ENCODE peak calls at places on chromosome 11, in five cellular contexts. One of them, this sample, is unnamed.

GRCh38 chr11:43976863-43977262 is 34.4 kb downstream of the C11orf96 start:
- DNase-seq in AG04450: no peak
- DNase-seq in psoas muscle: no peak
- DNase-seq in astrocyte: no peak
- DNase-seq in PC-9: no peak
- DNase-seq in this sample: no peak

GRCh38 chr11:61102667-61103491 is 590 bp downstream of the CD5 start:
- DNase-seq in AG04450: no peak
- DNase-seq in psoas muscle: no peak
- DNase-seq in astrocyte: no peak
- DNase-seq in PC-9: no peak
- DNase-seq in this sample: no peak

GRCh38 chr11:103055174-103055890 is 36.6 kb downstream of the DCUN1D5 start:
- DNase-seq in AG04450: peak
- DNase-seq in psoas muscle: no peak
- DNase-seq in astrocyte: peak
- DNase-seq in PC-9: no peak
- DNase-seq in this sample: no peak

GRCh38 chr11:65649656-65650546 is 12.0 kb downstream of the SIPA1 start:
- DNase-seq in AG04450: no peak
- DNase-seq in psoas muscle: no peak
- DNase-seq in astrocyte: no peak
- DNase-seq in PC-9: no peak
- DNase-seq in this sample: no peak

GRCh38 chr11:30583505-30584280 is 2.5 kb downstream of the MPPED2 start:
- DNase-seq in AG04450: no peak
- DNase-seq in psoas muscle: peak
- DNase-seq in astrocyte: no peak
- DNase-seq in PC-9: no peak
- DNase-seq in this sample: no peak

GRCh38 chr11:72091292-72091691 is 10.6 kb downstream of the LRRC51 start:
- DNase-seq in AG04450: peak
- DNase-seq in psoas muscle: peak
- DNase-seq in astrocyte: peak
- DNase-seq in PC-9: no peak
- DNase-seq in this sample: no peak

GRCh38 chr11:60625262-60625661 is 74.2 kb upstream of the MS4A8 start:
- DNase-seq in AG04450: no peak
- DNase-seq in psoas muscle: no peak
- DNase-seq in astrocyte: no peak
- DNase-seq in PC-9: no peak
- DNase-seq in this sample: no peak

GRCh38 chr11:93131709-93132108 is 66.1 kb downstream of the SLC36A4 start:
- DNase-seq in AG04450: no peak
- DNase-seq in psoas muscle: no peak
- DNase-seq in astrocyte: no peak
- DNase-seq in PC-9: no peak
- DNase-seq in this sample: no peak

GRCh38 chr11:86245369-86246292 is 1.1 kb downstream of the EED start:
- DNase-seq in AG04450: no peak
- DNase-seq in psoas muscle: no peak
- DNase-seq in astrocyte: no peak
- DNase-seq in PC-9: peak
- DNase-seq in this sample: no peak

GRCh38 chr11:117879516-117880480 is 3.3 kb upstream of the FXYD6 start:
- DNase-seq in AG04450: no peak
- DNase-seq in psoas muscle: no peak
- DNase-seq in astrocyte: no peak
- DNase-seq in PC-9: no peak
- DNase-seq in this sample: peak

GRCh38 chr11:74453373-74453975 is 13.9 kb downstream of the KCNE3 start:
- DNase-seq in AG04450: peak
- DNase-seq in psoas muscle: peak
- DNase-seq in astrocyte: peak
- DNase-seq in PC-9: peak
- DNase-seq in this sample: no peak

GRCh38 chr11:75532200-75532972 is 6.6 kb upstream of the GDPD5 start:
- DNase-seq in AG04450: no peak
- DNase-seq in psoas muscle: peak
- DNase-seq in astrocyte: no peak
- DNase-seq in PC-9: peak
- DNase-seq in this sample: no peak

GRCh38 chr11:355581-356458 is 13.5 kb upstream of the B4GALNT4 start:
- DNase-seq in AG04450: peak
- DNase-seq in psoas muscle: peak
- DNase-seq in astrocyte: peak
- DNase-seq in PC-9: no peak
- DNase-seq in this sample: no peak

GRCh38 chr11:831132-831864 is 1.5 kb upstream of the CD151 start:
- DNase-seq in AG04450: no peak
- DNase-seq in psoas muscle: no peak
- DNase-seq in astrocyte: no peak
- DNase-seq in PC-9: peak
- DNase-seq in this sample: no peak

GRCh38 chr11:73939096-73939495 is 11.7 kb upstream of the DNAJB13 start:
- DNase-seq in AG04450: no peak
- DNase-seq in psoas muscle: no peak
- DNase-seq in astrocyte: peak
- DNase-seq in PC-9: no peak
- DNase-seq in this sample: no peak

GRCh38 chr11:109857637-109858036 is 235.6 kb upstream of the ZC3H12C start:
- DNase-seq in AG04450: no peak
- DNase-seq in psoas muscle: no peak
- DNase-seq in astrocyte: no peak
- DNase-seq in PC-9: no peak
- DNase-seq in this sample: no peak

GRCh38 chr11:10328314-10329090 is 23.6 kb downstream of the ADM start:
- DNase-seq in AG04450: no peak
- DNase-seq in psoas muscle: no peak
- DNase-seq in astrocyte: peak
- DNase-seq in PC-9: peak
- DNase-seq in this sample: no peak

GRCh38 chr11:75925785-75926164 is 110.8 kb downstream of the UVRAG start:
- DNase-seq in AG04450: no peak
- DNase-seq in psoas muscle: no peak
- DNase-seq in astrocyte: peak
- DNase-seq in PC-9: no peak
- DNase-seq in this sample: no peak

GRCh38 chr11:69375316-69376154 is 81.6 kb downstream of the MYEOV start:
- DNase-seq in AG04450: no peak
- DNase-seq in psoas muscle: peak
- DNase-seq in astrocyte: no peak
- DNase-seq in PC-9: no peak
- DNase-seq in this sample: no peak
- TF ChIP-seq CTCF in AG04450: no peak
- TF ChIP-seq CTCF in psoas muscle: no peak
- TF ChIP-seq CTCF in astrocyte: no peak
- TF ChIP-seq CTCF in PC-9: no peak
- TF ChIP-seq CTCF in this sample: no peak

DNA sequence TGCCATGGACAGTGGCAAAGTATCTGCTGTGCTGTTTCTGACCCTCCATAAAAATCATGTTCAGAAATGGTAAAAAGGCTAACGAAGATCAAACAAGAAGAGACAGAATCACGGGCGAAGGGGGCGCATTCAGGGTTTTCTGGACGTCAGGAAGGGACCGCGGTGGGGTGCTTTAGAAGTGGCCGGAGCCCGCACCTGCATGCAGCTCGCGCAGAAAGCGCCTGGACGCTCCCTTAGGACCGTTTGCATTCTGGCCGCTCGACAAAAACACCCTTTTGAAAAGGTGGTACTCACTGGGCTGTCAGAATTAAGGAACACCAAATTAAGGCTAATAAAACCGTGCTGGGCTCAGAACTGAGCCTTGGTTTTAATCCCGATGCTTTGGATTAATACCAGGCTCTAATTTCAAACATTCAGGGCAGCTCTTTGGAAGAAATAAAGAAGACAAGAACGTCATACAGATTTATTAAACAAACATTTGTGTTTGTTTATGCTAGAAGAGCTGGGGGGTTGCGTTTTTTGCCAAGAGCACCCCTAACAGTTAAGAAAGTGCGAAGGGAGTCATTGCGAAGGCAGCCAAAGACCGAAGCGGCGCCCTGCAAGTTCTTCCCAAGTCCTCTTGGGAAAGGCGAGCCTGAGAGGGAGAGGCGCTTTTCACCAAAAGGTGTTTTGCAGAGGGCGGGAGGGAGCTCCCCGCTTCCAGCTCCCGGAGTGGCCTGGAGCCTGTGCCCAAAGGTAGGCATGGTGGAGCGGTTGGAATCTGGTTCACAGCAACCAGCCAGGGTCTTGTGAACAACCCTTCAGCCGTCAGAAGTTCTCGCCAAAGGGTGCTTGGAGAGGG is 47.7 kb upstream of the DBX1 start:
- DNase-seq in AG04450: no peak
- DNase-seq in psoas muscle: no peak
- DNase-seq in astrocyte: no peak
- DNase-seq in PC-9: no peak
- DNase-seq in this sample: no peak
- H3K27ac ChIP-seq in AG04450: no peak
- H3K27ac ChIP-seq in psoas muscle: no peak
- H3K27ac ChIP-seq in astrocyte: no peak
- H3K27ac ChIP-seq in PC-9: no peak
- H3K27ac ChIP-seq in this sample: no peak

GRCh38 chr11:78350101-78350645 is 67.4 kb downstream of the GAB2 start:
- DNase-seq in AG04450: peak
- DNase-seq in psoas muscle: no peak
- DNase-seq in astrocyte: no peak
- DNase-seq in PC-9: no peak
- DNase-seq in this sample: no peak
- H3K4me3 ChIP-seq in AG04450: peak
- H3K4me3 ChIP-seq in psoas muscle: peak
- H3K4me3 ChIP-seq in astrocyte: peak
- H3K4me3 ChIP-seq in PC-9: no peak
- H3K4me3 ChIP-seq in this sample: no peak

GRCh38 chr11:63961608-63962412 is 12.6 kb upstream of the COX8A start:
- DNase-seq in AG04450: no peak
- DNase-seq in psoas muscle: peak
- DNase-seq in astrocyte: no peak
- DNase-seq in PC-9: no peak
- DNase-seq in this sample: no peak
- TF ChIP-seq CTCF in AG04450: no peak
- TF ChIP-seq CTCF in psoas muscle: no peak
- TF ChIP-seq CTCF in astrocyte: no peak
- TF ChIP-seq CTCF in PC-9: no peak
- TF ChIP-seq CTCF in this sample: no peak

GRCh38 chr11:59200421-59200746 is 12.3 kb downstream of the MPEG1 start:
- DNase-seq in AG04450: no peak
- DNase-seq in psoas muscle: no peak
- DNase-seq in astrocyte: no peak
- DNase-seq in PC-9: no peak
- DNase-seq in this sample: no peak

GRCh38 chr11:59195596-59195995 is 17.1 kb downstream of the MPEG1 start:
- DNase-seq in AG04450: no peak
- DNase-seq in psoas muscle: no peak
- DNase-seq in astrocyte: no peak
- DNase-seq in PC-9: no peak
- DNase-seq in this sample: no peak

GRCh38 chr11:59199546-59200420 is 12.9 kb downstream of the MPEG1 start:
- DNase-seq in AG04450: no peak
- DNase-seq in psoas muscle: no peak
- DNase-seq in astrocyte: no peak
- DNase-seq in PC-9: no peak
- DNase-seq in this sample: no peak

GRCh38 chr11:59196777-59197176 is 15.9 kb downstream of the MPEG1 start:
- DNase-seq in AG04450: no peak
- DNase-seq in psoas muscle: no peak
- DNase-seq in astrocyte: no peak
- DNase-seq in PC-9: no peak
- DNase-seq in this sample: no peak

GRCh38 chr11:59197990-59198389 is 14.7 kb downstream of the MPEG1 start:
- DNase-seq in AG04450: no peak
- DNase-seq in psoas muscle: peak
- DNase-seq in astrocyte: no peak
- DNase-seq in PC-9: no peak
- DNase-seq in this sample: no peak
- H3K27ac ChIP-seq in AG04450: no peak
- H3K27ac ChIP-seq in psoas muscle: no peak
- H3K27ac ChIP-seq in astrocyte: no peak
- H3K27ac ChIP-seq in PC-9: no peak
- H3K27ac ChIP-seq in this sample: no peak

GRCh38 chr11:128942272-128942612 is 429 bp downstream of the TP53AIP1 start:
- DNase-seq in AG04450: no peak
- DNase-seq in psoas muscle: no peak
- DNase-seq in astrocyte: no peak
- DNase-seq in PC-9: no peak
- DNase-seq in this sample: no peak
- H3K4me3 ChIP-seq in AG04450: no peak
- H3K4me3 ChIP-seq in psoas muscle: no peak
- H3K4me3 ChIP-seq in astrocyte: no peak
- H3K4me3 ChIP-seq in PC-9: no peak
- H3K4me3 ChIP-seq in this sample: peak

GRCh38 chr11:132186699-132187098 is 816.3 kb downstream of the NTM start:
- DNase-seq in AG04450: no peak
- DNase-seq in psoas muscle: no peak
- DNase-seq in astrocyte: no peak
- DNase-seq in PC-9: no peak
- DNase-seq in this sample: no peak
- TF ChIP-seq CTCF in AG04450: no peak
- TF ChIP-seq CTCF in psoas muscle: no peak
- TF ChIP-seq CTCF in astrocyte: peak
- TF ChIP-seq CTCF in PC-9: no peak
- TF ChIP-seq CTCF in this sample: no peak

GRCh38 chr11:16669799-16670415 is 68.5 kb upstream of the C11orf58 start:
- DNase-seq in AG04450: no peak
- DNase-seq in psoas muscle: no peak
- DNase-seq in astrocyte: peak
- DNase-seq in PC-9: peak
- DNase-seq in this sample: no peak
- H3K27ac ChIP-seq in AG04450: no peak
- H3K27ac ChIP-seq in psoas muscle: no peak
- H3K27ac ChIP-seq in astrocyte: no peak
- H3K27ac ChIP-seq in PC-9: peak
- H3K27ac ChIP-seq in this sample: no peak

DNA sequence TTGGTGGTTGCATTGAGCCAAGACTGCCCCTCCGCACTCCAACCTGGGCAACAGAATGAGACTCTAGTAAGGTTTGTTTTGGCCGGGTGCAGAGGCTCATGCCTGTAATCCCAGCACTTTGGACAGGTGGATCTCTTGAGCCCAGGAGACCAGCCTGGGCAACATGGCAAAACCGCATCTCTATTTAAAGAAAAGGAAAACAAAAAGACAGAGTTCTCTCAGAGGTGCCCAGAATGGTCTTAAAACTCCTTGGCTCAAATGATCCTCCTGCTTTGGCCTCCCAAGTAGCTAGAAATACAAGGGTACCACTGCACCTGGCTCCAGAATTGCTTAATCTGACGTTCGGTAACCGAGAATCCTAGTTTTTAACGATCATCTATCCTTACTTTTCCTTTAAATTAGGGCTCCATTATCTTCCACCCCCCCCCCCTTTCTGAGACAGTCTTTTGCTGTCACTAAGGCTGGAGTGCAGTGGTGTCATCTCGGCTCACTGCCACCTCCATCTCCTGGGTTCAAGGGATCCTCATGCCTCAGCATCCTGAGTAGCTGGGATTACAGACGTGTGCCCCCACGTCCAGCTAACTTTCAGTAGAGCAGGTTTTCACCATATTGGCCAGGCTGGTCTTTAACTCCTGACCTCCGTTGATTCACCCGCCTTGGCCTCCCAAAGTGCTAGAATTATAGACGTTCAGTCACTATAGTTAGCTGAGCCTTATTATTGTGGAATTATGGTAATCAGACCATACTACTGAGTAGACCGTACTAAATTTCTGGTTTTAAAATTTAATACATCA is 1.7 kb downstream of the RPS25 start:
- DNase-seq in AG04450: no peak
- DNase-seq in psoas muscle: no peak
- DNase-seq in astrocyte: no peak
- DNase-seq in PC-9: peak
- DNase-seq in this sample: no peak
- H3K4me3 ChIP-seq in AG04450: peak
- H3K4me3 ChIP-seq in psoas muscle: peak
- H3K4me3 ChIP-seq in astrocyte: peak
- H3K4me3 ChIP-seq in PC-9: peak
- H3K4me3 ChIP-seq in this sample: peak